ENCODE peak calls at places on chromosomes 6 and 20, in ten cellular contexts. One of them, this sample, is unnamed.

GRCh38 chr20:36653456-36653855 is 7.5 kb upstream of the SLA2 start:
- DNase-seq in GM23248: no peak
- DNase-seq in colonic mucosa: no peak
- DNase-seq in transverse colon: no peak
- DNase-seq in activated CD8-positive, alpha-beta memory T cell treated with anti-CD3 and anti-CD28 coated beads for 1 hour: no peak
- DNase-seq in HuH-7.5: no peak
- DNase-seq in A549: no peak
- DNase-seq in HEK293T: no peak
- DNase-seq in glomerular endothelial cell: no peak
- DNase-seq in neural progenitor cell: no peak
- DNase-seq in this sample: no peak

GRCh38 chr6:124573953-124574352 is 388.3 kb upstream of the RNF217 start:
- DNase-seq in GM23248: no peak
- DNase-seq in colonic mucosa: no peak
- DNase-seq in transverse colon: no peak
- DNase-seq in activated CD8-positive, alpha-beta memory T cell treated with anti-CD3 and anti-CD28 coated beads for 1 hour: no peak
- DNase-seq in HuH-7.5: no peak
- DNase-seq in A549: no peak
- DNase-seq in HEK293T: no peak
- DNase-seq in glomerular endothelial cell: no peak
- DNase-seq in neural progenitor cell: no peak
- DNase-seq in this sample: no peak

GRCh38 chr6:27593200-27593818 is 120.4 kb upstream of the ZNF184 start:
- DNase-seq in GM23248: no peak
- DNase-seq in colonic mucosa: no peak
- DNase-seq in transverse colon: no peak
- DNase-seq in activated CD8-positive, alpha-beta memory T cell treated with anti-CD3 and anti-CD28 coated beads for 1 hour: no peak
- DNase-seq in HuH-7.5: no peak
- DNase-seq in A549: no peak
- DNase-seq in HEK293T: no peak
- DNase-seq in glomerular endothelial cell: no peak
- DNase-seq in neural progenitor cell: peak
- DNase-seq in this sample: no peak

GRCh38 chr6:167140589-167141474 is 16.9 kb downstream of the GPR31 start:
- DNase-seq in GM23248: no peak
- DNase-seq in colonic mucosa: no peak
- DNase-seq in transverse colon: peak
- DNase-seq in activated CD8-positive, alpha-beta memory T cell treated with anti-CD3 and anti-CD28 coated beads for 1 hour: no peak
- DNase-seq in HuH-7.5: no peak
- DNase-seq in A549: no peak
- DNase-seq in HEK293T: no peak
- DNase-seq in glomerular endothelial cell: no peak
- DNase-seq in neural progenitor cell: peak
- DNase-seq in this sample: no peak

GRCh38 chr6:110116258-110116657 is 63.2 kb downstream of the WASF1 start:
- DNase-seq in GM23248: no peak
- DNase-seq in colonic mucosa: no peak
- DNase-seq in transverse colon: no peak
- DNase-seq in activated CD8-positive, alpha-beta memory T cell treated with anti-CD3 and anti-CD28 coated beads for 1 hour: no peak
- DNase-seq in HuH-7.5: no peak
- DNase-seq in A549: no peak
- DNase-seq in HEK293T: no peak
- DNase-seq in glomerular endothelial cell: no peak
- DNase-seq in neural progenitor cell: peak
- DNase-seq in this sample: no peak

GRCh38 chr6:4599924-4600323 is 176.3 kb upstream of the CDYL start:
- DNase-seq in GM23248: peak
- DNase-seq in colonic mucosa: no peak
- DNase-seq in transverse colon: no peak
- DNase-seq in activated CD8-positive, alpha-beta memory T cell treated with anti-CD3 and anti-CD28 coated beads for 1 hour: no peak
- DNase-seq in HuH-7.5: no peak
- DNase-seq in A549: no peak
- DNase-seq in HEK293T: no peak
- DNase-seq in glomerular endothelial cell: peak
- DNase-seq in neural progenitor cell: no peak
- DNase-seq in this sample: no peak

GRCh38 chr20:43389231-43389630 is 68.5 kb upstream of the SRSF6 start:
- DNase-seq in GM23248: peak
- DNase-seq in colonic mucosa: no peak
- DNase-seq in transverse colon: no peak
- DNase-seq in activated CD8-positive, alpha-beta memory T cell treated with anti-CD3 and anti-CD28 coated beads for 1 hour: no peak
- DNase-seq in HuH-7.5: no peak
- DNase-seq in A549: no peak
- DNase-seq in HEK293T: no peak
- DNase-seq in glomerular endothelial cell: no peak
- DNase-seq in neural progenitor cell: no peak
- DNase-seq in this sample: no peak

GRCh38 chr20:55160022-55160421 is 684.6 kb downstream of the DOK5 start:
- DNase-seq in GM23248: no peak
- DNase-seq in colonic mucosa: no peak
- DNase-seq in transverse colon: no peak
- DNase-seq in activated CD8-positive, alpha-beta memory T cell treated with anti-CD3 and anti-CD28 coated beads for 1 hour: no peak
- DNase-seq in HuH-7.5: no peak
- DNase-seq in A549: no peak
- DNase-seq in HEK293T: no peak
- DNase-seq in glomerular endothelial cell: no peak
- DNase-seq in neural progenitor cell: peak
- DNase-seq in this sample: no peak

GRCh38 chr6:88295663-88296062 is 129.5 kb upstream of the CNR1 start:
- DNase-seq in GM23248: no peak
- DNase-seq in colonic mucosa: no peak
- DNase-seq in transverse colon: no peak
- DNase-seq in activated CD8-positive, alpha-beta memory T cell treated with anti-CD3 and anti-CD28 coated beads for 1 hour: no peak
- DNase-seq in HuH-7.5: no peak
- DNase-seq in A549: no peak
- DNase-seq in HEK293T: no peak
- DNase-seq in glomerular endothelial cell: no peak
- DNase-seq in neural progenitor cell: no peak
- DNase-seq in this sample: no peak

GRCh38 chr20:24460712-24461111 is 8.7 kb upstream of the SYNDIG1 start:
- DNase-seq in GM23248: peak
- DNase-seq in colonic mucosa: no peak
- DNase-seq in transverse colon: no peak
- DNase-seq in activated CD8-positive, alpha-beta memory T cell treated with anti-CD3 and anti-CD28 coated beads for 1 hour: no peak
- DNase-seq in HuH-7.5: no peak
- DNase-seq in A549: no peak
- DNase-seq in HEK293T: no peak
- DNase-seq in glomerular endothelial cell: no peak
- DNase-seq in neural progenitor cell: no peak
- DNase-seq in this sample: no peak

GRCh38 chr20:63029358-63030121 is 22.8 kb upstream of the BHLHE23 start:
- DNase-seq in GM23248: no peak
- DNase-seq in colonic mucosa: no peak
- DNase-seq in transverse colon: no peak
- DNase-seq in activated CD8-positive, alpha-beta memory T cell treated with anti-CD3 and anti-CD28 coated beads for 1 hour: no peak
- DNase-seq in HuH-7.5: no peak
- DNase-seq in A549: no peak
- DNase-seq in HEK293T: no peak
- DNase-seq in glomerular endothelial cell: no peak
- DNase-seq in neural progenitor cell: peak
- DNase-seq in this sample: peak

GRCh38 chr6:22367331-22367730 is 70.5 kb upstream of the PRL start:
- DNase-seq in GM23248: peak
- DNase-seq in colonic mucosa: no peak
- DNase-seq in transverse colon: no peak
- DNase-seq in activated CD8-positive, alpha-beta memory T cell treated with anti-CD3 and anti-CD28 coated beads for 1 hour: no peak
- DNase-seq in HuH-7.5: no peak
- DNase-seq in A549: no peak
- DNase-seq in HEK293T: no peak
- DNase-seq in glomerular endothelial cell: no peak
- DNase-seq in neural progenitor cell: no peak
- DNase-seq in this sample: no peak

GRCh38 chr6:154763650-154764049 is 30.4 kb downstream of the SCAF8 start:
- DNase-seq in GM23248: peak
- DNase-seq in colonic mucosa: no peak
- DNase-seq in transverse colon: no peak
- DNase-seq in activated CD8-positive, alpha-beta memory T cell treated with anti-CD3 and anti-CD28 coated beads for 1 hour: no peak
- DNase-seq in HuH-7.5: no peak
- DNase-seq in A549: no peak
- DNase-seq in HEK293T: no peak
- DNase-seq in glomerular endothelial cell: no peak
- DNase-seq in neural progenitor cell: no peak
- DNase-seq in this sample: no peak

GRCh38 chr20:45969712-45970634 is 2.0 kb downstream of the ZNF335 start:
- DNase-seq in GM23248: peak
- DNase-seq in colonic mucosa: peak
- DNase-seq in transverse colon: peak
- DNase-seq in activated CD8-positive, alpha-beta memory T cell treated with anti-CD3 and anti-CD28 coated beads for 1 hour: no peak
- DNase-seq in HuH-7.5: peak
- DNase-seq in A549: peak
- DNase-seq in HEK293T: peak
- DNase-seq in glomerular endothelial cell: peak
- DNase-seq in neural progenitor cell: peak
- DNase-seq in this sample: peak

GRCh38 chr20:19347943-19348456 is 135.6 kb downstream of the SLC24A3 start:
- DNase-seq in GM23248: no peak
- DNase-seq in colonic mucosa: no peak
- DNase-seq in transverse colon: no peak
- DNase-seq in activated CD8-positive, alpha-beta memory T cell treated with anti-CD3 and anti-CD28 coated beads for 1 hour: no peak
- DNase-seq in HuH-7.5: no peak
- DNase-seq in A549: no peak
- DNase-seq in HEK293T: no peak
- DNase-seq in glomerular endothelial cell: no peak
- DNase-seq in neural progenitor cell: no peak
- DNase-seq in this sample: no peak

GRCh38 chr6:24861934-24862333 is 63.2 kb upstream of the ARMH2 start:
- DNase-seq in GM23248: no peak
- DNase-seq in colonic mucosa: no peak
- DNase-seq in transverse colon: no peak
- DNase-seq in activated CD8-positive, alpha-beta memory T cell treated with anti-CD3 and anti-CD28 coated beads for 1 hour: no peak
- DNase-seq in HuH-7.5: no peak
- DNase-seq in A549: no peak
- DNase-seq in HEK293T: no peak
- DNase-seq in glomerular endothelial cell: no peak
- DNase-seq in neural progenitor cell: no peak
- DNase-seq in this sample: no peak

GRCh38 chr20:45835230-45836224 is 1.9 kb downstream of the SNX21 start:
- DNase-seq in GM23248: peak
- DNase-seq in colonic mucosa: no peak
- DNase-seq in transverse colon: peak
- DNase-seq in activated CD8-positive, alpha-beta memory T cell treated with anti-CD3 and anti-CD28 coated beads for 1 hour: no peak
- DNase-seq in HuH-7.5: no peak
- DNase-seq in A549: no peak
- DNase-seq in HEK293T: no peak
- DNase-seq in glomerular endothelial cell: no peak
- DNase-seq in neural progenitor cell: no peak
- DNase-seq in this sample: no peak

GRCh38 chr6:78614961-78615360 is 252.4 kb upstream of the IRAK1BP1 start:
- DNase-seq in GM23248: no peak
- DNase-seq in colonic mucosa: no peak
- DNase-seq in transverse colon: no peak
- DNase-seq in activated CD8-positive, alpha-beta memory T cell treated with anti-CD3 and anti-CD28 coated beads for 1 hour: no peak
- DNase-seq in HuH-7.5: no peak
- DNase-seq in A549: no peak
- DNase-seq in HEK293T: no peak
- DNase-seq in glomerular endothelial cell: no peak
- DNase-seq in neural progenitor cell: no peak
- DNase-seq in this sample: no peak

GRCh38 chr6:101577091-101577490 is 183.6 kb downstream of the GRIK2 start:
- DNase-seq in GM23248: no peak
- DNase-seq in colonic mucosa: no peak
- DNase-seq in transverse colon: no peak
- DNase-seq in activated CD8-positive, alpha-beta memory T cell treated with anti-CD3 and anti-CD28 coated beads for 1 hour: no peak
- DNase-seq in HuH-7.5: no peak
- DNase-seq in A549: no peak
- DNase-seq in HEK293T: no peak
- DNase-seq in glomerular endothelial cell: no peak
- DNase-seq in neural progenitor cell: no peak
- DNase-seq in this sample: no peak

GRCh38 chr20:59781236-59781635 is 152.2 kb downstream of the SYCP2 start:
- DNase-seq in GM23248: no peak
- DNase-seq in colonic mucosa: peak
- DNase-seq in transverse colon: no peak
- DNase-seq in activated CD8-positive, alpha-beta memory T cell treated with anti-CD3 and anti-CD28 coated beads for 1 hour: no peak
- DNase-seq in HuH-7.5: no peak
- DNase-seq in A549: no peak
- DNase-seq in HEK293T: no peak
- DNase-seq in glomerular endothelial cell: no peak
- DNase-seq in neural progenitor cell: no peak
- DNase-seq in this sample: no peak

GRCh38 chr6:13012977-13013680 is 296.6 kb downstream of the PHACTR1 start:
- DNase-seq in GM23248: peak
- DNase-seq in colonic mucosa: no peak
- DNase-seq in transverse colon: peak
- DNase-seq in activated CD8-positive, alpha-beta memory T cell treated with anti-CD3 and anti-CD28 coated beads for 1 hour: no peak
- DNase-seq in HuH-7.5: no peak
- DNase-seq in A549: no peak
- DNase-seq in HEK293T: peak
- DNase-seq in glomerular endothelial cell: no peak
- DNase-seq in neural progenitor cell: peak
- DNase-seq in this sample: no peak

GRCh38 chr6:3120765-3121089 is 2.2 kb downstream of the BPHL start:
- DNase-seq in GM23248: no peak
- DNase-seq in colonic mucosa: no peak
- DNase-seq in transverse colon: no peak
- DNase-seq in activated CD8-positive, alpha-beta memory T cell treated with anti-CD3 and anti-CD28 coated beads for 1 hour: no peak
- DNase-seq in HuH-7.5: no peak
- DNase-seq in A549: no peak
- DNase-seq in HEK293T: no peak
- DNase-seq in glomerular endothelial cell: no peak
- DNase-seq in neural progenitor cell: no peak
- DNase-seq in this sample: no peak

GRCh38 chr6:33886673-33887144 is 82.9 kb upstream of the MLN start:
- DNase-seq in GM23248: peak
- DNase-seq in colonic mucosa: peak
- DNase-seq in transverse colon: peak
- DNase-seq in activated CD8-positive, alpha-beta memory T cell treated with anti-CD3 and anti-CD28 coated beads for 1 hour: no peak
- DNase-seq in HuH-7.5: no peak
- DNase-seq in A549: no peak
- DNase-seq in HEK293T: no peak
- DNase-seq in glomerular endothelial cell: no peak
- DNase-seq in neural progenitor cell: no peak
- DNase-seq in this sample: no peak

GRCh38 chr6:124190256-124190655 is 386.6 kb downstream of the NKAIN2 start:
- DNase-seq in GM23248: no peak
- DNase-seq in colonic mucosa: no peak
- DNase-seq in transverse colon: no peak
- DNase-seq in activated CD8-positive, alpha-beta memory T cell treated with anti-CD3 and anti-CD28 coated beads for 1 hour: no peak
- DNase-seq in HuH-7.5: no peak
- DNase-seq in A549: no peak
- DNase-seq in HEK293T: no peak
- DNase-seq in glomerular endothelial cell: no peak
- DNase-seq in neural progenitor cell: no peak
- DNase-seq in this sample: no peak

GRCh38 chr20:38787870-38788269 is 17.6 kb upstream of the PPP1R16B start:
- DNase-seq in GM23248: no peak
- DNase-seq in colonic mucosa: no peak
- DNase-seq in transverse colon: no peak
- DNase-seq in activated CD8-positive, alpha-beta memory T cell treated with anti-CD3 and anti-CD28 coated beads for 1 hour: no peak
- DNase-seq in HuH-7.5: no peak
- DNase-seq in A549: no peak
- DNase-seq in HEK293T: no peak
- DNase-seq in glomerular endothelial cell: no peak
- DNase-seq in neural progenitor cell: no peak
- DNase-seq in this sample: no peak

GRCh38 chr20:18527339-18527738 is 19.6 kb downstream of the SEC23B start:
- DNase-seq in GM23248: peak
- DNase-seq in colonic mucosa: no peak
- DNase-seq in transverse colon: no peak
- DNase-seq in activated CD8-positive, alpha-beta memory T cell treated with anti-CD3 and anti-CD28 coated beads for 1 hour: no peak
- DNase-seq in HuH-7.5: no peak
- DNase-seq in A549: no peak
- DNase-seq in HEK293T: no peak
- DNase-seq in glomerular endothelial cell: no peak
- DNase-seq in neural progenitor cell: no peak
- DNase-seq in this sample: no peak

GRCh38 chr20:57891067-57891466 is 181.3 kb upstream of the PMEPA1 start:
- DNase-seq in GM23248: no peak
- DNase-seq in colonic mucosa: no peak
- DNase-seq in transverse colon: no peak
- DNase-seq in activated CD8-positive, alpha-beta memory T cell treated with anti-CD3 and anti-CD28 coated beads for 1 hour: no peak
- DNase-seq in HuH-7.5: no peak
- DNase-seq in A549: no peak
- DNase-seq in HEK293T: no peak
- DNase-seq in glomerular endothelial cell: no peak
- DNase-seq in neural progenitor cell: no peak
- DNase-seq in this sample: no peak

This sample was measured in G401.